ENCODE peak calls at places on chromosomes 3 and 15, in eight cellular contexts. M is IMR-90; N is H9; W is naive thymus-derived CD4-positive, alpha-beta T cell; A is fibroblast of lung; R is heart left ventricle; U is CD8-positive, alpha-beta T cell; H is heart right ventricle. K is an unnamed sample.

GRCh38 chr3:71753716-71754609 is at the start of gene GPR27:
- DNase-seq in U (no peak), A (peak; percentile 29), M (peak; percentile 12), N (peak; percentile 56), R (peak; percentile 31), W (no peak), H (no peak), K (peak; percentile 64)

GRCh38 chr3:120425877-120426276 is 24.9 kb downstream of the FSTL1 start:
- DNase-seq in H (no peak), A (peak; percentile 91), M (peak; percentile 91), U (no peak), W (no peak), R (peak; percentile 61), N (no peak), K (no peak)

GRCh38 chr3:14434105-14434504 is 31.7 kb downstream of the SLC6A6 start:
- DNase-seq in W (no peak), A (peak; percentile 56), H (no peak), U (no peak), R (no peak), M (peak; percentile 65), N (no peak), K (no peak)

GRCh38 chr15:64452988-64453688 is 7.2 kb upstream of the ZNF609 start:
- DNase-seq in R (peak; percentile 65), N (no peak), U (no peak), A (peak; percentile 45), M (peak; percentile 33), H (peak; percentile 42), W (no peak), K (peak; percentile 46)

GRCh38 chr3:131819656-131820055 is 215.2 kb downstream of the CPNE4 start:
- DNase-seq in U (no peak), H (no peak), W (no peak), R (no peak), A (no peak), M (no peak), N (no peak), K (no peak)

GRCh38 chr15:79028411-79028964 is 62.1 kb downstream of the RASGRF1 start:
- DNase-seq in R (no peak), W (no peak), A (peak; percentile 24), N (peak; percentile 67), M (peak; percentile 20), H (peak; percentile 38), U (no peak), K (peak; percentile 56)

GRCh38 chr15:41958002-41958420 is 14.3 kb downstream of the EHD4 start:
- DNase-seq in W (no peak), U (no peak), M (no peak), R (no peak), H (peak; percentile 61), A (no peak), N (no peak), K (no peak)

GRCh38 chr3:106825962-106826605 is 551.2 kb upstream of the CCDC54 start:
- DNase-seq in A (peak; percentile 70), W (no peak), R (no peak), N (no peak), U (no peak), H (no peak), M (peak; percentile 86), K (no peak)

GRCh38 chr3:153043729-153044314 is 118.2 kb upstream of the RAP2B start:
- DNase-seq in M (peak; percentile 50), R (no peak), U (no peak), H (no peak), N (no peak), W (no peak), A (peak; percentile 36), K (peak; percentile 63)

GRCh38 chr3:53213276-53213675 is 42.5 kb downstream of the TKT start:
- DNase-seq in U (no peak), R (no peak), A (no peak), M (no peak), N (no peak), W (no peak), H (no peak), K (no peak)

GRCh38 chr3:183038764-183039163 is 58.4 kb upstream of the DCUN1D1 start:
- DNase-seq in M (no peak), R (no peak), U (no peak), N (no peak), A (no peak), W (no peak), H (no peak), K (no peak)

GRCh38 chr3:154540950-154541604 is 111.1 kb upstream of the GPR149 start:
- DNase-seq in A (no peak), W (no peak), R (no peak), N (no peak), U (no peak), M (no peak), H (no peak), K (no peak)

GRCh38 chr3:12662593-12663310 is 1.2 kb downstream of the RAF1 start:
- DNase-seq in R (peak; percentile 49), M (peak; percentile 55), W (peak; percentile 13), N (no peak), A (peak; percentile 45), H (peak; percentile 22), U (no peak), K (peak; percentile 66)

GRCh38 chr15:39594764-39595620 is 14.1 kb downstream of the THBS1 start:
- DNase-seq in A (peak; percentile 44), N (no peak), R (no peak), U (no peak), H (no peak), M (peak; percentile 57), W (no peak), K (no peak)

GRCh38 chr3:22378869-22379268 is 627.9 kb upstream of the ZNF385D start:
- DNase-seq in M (no peak), H (no peak), U (no peak), W (no peak), R (no peak), N (no peak), A (no peak), K (no peak)

GRCh38 chr3:114213262-114213668 is 24.1 kb downstream of the ZNF80 start:
- DNase-seq in W (no peak), R (no peak), M (peak; percentile 54), H (no peak), N (no peak), A (peak; percentile 40), U (no peak), K (peak; percentile 48)
- H3K4me1 ChIP-seq in W (peaks cover 59% of the 10 kb centered on the region), R (peaks cover 8% of the 10 kb centered on the region), M (no peaks in the 10 kb centered on the region), H (no peaks in the 10 kb centered on the region), N (peaks cover 4% of the 10 kb centered on the region), A (peaks cover 5% of the 10 kb centered on the region), U (peaks cover 58% of the 10 kb centered on the region), K (no peaks in the 10 kb centered on the region)

DNA sequence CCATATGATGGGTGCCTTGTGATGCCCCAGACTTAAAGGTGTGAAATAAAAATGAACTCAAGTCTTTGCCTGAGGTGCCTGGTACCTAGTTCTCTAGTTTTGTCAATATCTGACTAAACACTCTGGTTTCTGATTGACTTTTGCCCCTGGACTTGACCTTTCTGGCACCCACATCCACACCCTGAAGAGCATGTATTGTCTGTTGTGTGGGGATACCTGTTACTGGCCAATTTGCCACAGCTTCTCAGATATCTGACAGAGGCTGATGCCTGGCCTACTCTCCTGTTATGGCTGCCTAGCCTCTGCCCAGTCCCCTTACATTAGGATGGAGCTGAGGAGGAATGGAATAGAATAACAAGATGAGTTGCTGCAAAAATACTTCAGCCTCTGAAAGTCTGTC is 3.6 kb downstream of the ZBTB38 start:
- DNase-seq in U (no peak), R (no peak), M (no peak), A (no peak), N (no peak), W (no peak), H (no peak), K (no peak)
- H3K27ac ChIP-seq in U (no peak overlapping the region), R (no peak overlapping the region), M (peak overlapping the region; percentile 5), A (no peak overlapping the region), N (no peak overlapping the region), W (no peak overlapping the region), H (no peak overlapping the region), K (no peak overlapping the region)

GRCh38 chr3:103517013-103517412 is 1082.2 kb downstream of the ZPLD1 start:
- DNase-seq in N (no peak), A (no peak), M (no peak), W (no peak), R (no peak), H (no peak), U (no peak), K (no peak)
- H3K4me1 ChIP-seq in N (no peaks in the 10 kb centered on the region), A (no peaks in the 10 kb centered on the region), M (no peaks in the 10 kb centered on the region), W (no peaks in the 10 kb centered on the region), R (no peaks in the 10 kb centered on the region), H (no peaks in the 10 kb centered on the region), U (no peaks in the 10 kb centered on the region), K (no peaks in the 10 kb centered on the region)

DNA sequence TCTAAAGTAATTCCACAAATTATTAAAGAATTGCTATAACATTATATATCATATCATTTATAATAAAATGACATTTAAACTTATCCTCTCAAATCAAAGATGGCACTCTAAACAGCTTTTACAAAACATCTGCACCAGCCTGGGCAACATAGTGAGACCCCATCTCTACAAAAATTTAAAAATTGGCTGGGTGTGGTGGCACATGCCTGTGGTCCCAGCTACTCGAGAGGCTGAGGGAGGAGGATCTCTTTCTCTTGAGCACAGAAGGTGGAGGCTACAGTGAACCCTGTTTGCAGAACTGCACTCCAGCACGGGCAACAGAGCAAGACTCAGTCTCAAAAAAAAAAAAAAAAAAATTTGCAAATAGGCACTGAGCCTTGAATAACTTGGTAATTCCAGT is 63.1 kb downstream of the PIK3CB start:
- DNase-seq in A (no peak), W (no peak), N (no peak), M (no peak), R (no peak), U (no peak), H (no peak), K (no peak)
- H3K27ac ChIP-seq in A (no peak overlapping the region), W (no peak overlapping the region), N (no peak overlapping the region), M (no peak overlapping the region), R (no peak overlapping the region), U (no peak overlapping the region), H (no peak overlapping the region), K (no peak overlapping the region)

GRCh38 chr3:197258168-197258755 is 40.1 kb downstream of the DLG1 start:
- DNase-seq in M (no peak), R (no peak), H (no peak), W (no peak), A (no peak), N (no peak), U (no peak), K (no peak)

GRCh38 chr3:197257711-197258110 is 40.7 kb downstream of the DLG1 start:
- DNase-seq in U (no peak), R (no peak), H (no peak), N (no peak), M (no peak), W (no peak), A (no peak), K (no peak)

GRCh38 chr3:197260491-197261163 is 37.8 kb downstream of the DLG1 start:
- DNase-seq in M (no peak), N (no peak), R (no peak), W (no peak), U (no peak), H (no peak), A (no peak), K (no peak)

GRCh38 chr3:197261164-197261509 is 37.3 kb downstream of the DLG1 start:
- DNase-seq in W (no peak), A (no peak), U (no peak), H (no peak), R (no peak), M (no peak), N (no peak), K (no peak)

DNA sequence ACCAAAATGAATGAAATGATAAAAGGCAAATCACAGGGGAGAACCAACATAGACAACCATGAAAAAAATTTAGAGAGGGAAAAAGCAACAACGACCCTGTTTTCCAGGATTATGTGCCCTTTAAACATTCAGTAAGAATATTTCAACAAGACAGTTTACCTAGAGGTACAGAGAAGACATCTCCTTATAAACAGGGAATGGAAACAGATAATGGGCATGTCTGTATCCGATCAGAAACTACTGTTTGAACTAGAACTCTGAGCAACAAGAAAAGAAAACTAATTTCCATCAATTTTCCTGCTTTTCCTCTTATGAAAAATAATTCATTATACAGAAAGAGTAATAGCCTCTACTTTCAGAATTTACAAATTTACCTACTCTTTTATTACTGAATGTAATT is 39.3 kb downstream of the DLG1 start:
- DNase-seq in U (no peak), N (no peak), W (no peak), H (no peak), M (no peak), R (no peak), A (no peak), K (no peak)
- H3K4me1 ChIP-seq in U (peaks cover 9% of the 10 kb centered on the region), N (no peaks in the 10 kb centered on the region), W (peaks cover 4% of the 10 kb centered on the region), H (no peaks in the 10 kb centered on the region), M (peaks cover 2% of the 10 kb centered on the region), R (peaks cover 26% of the 10 kb centered on the region), A (no peaks in the 10 kb centered on the region), K (peaks cover 18% of the 10 kb centered on the region)

K was measured in cardiac muscle cell.